ENCODE peak calls at places on chromosomes 5 and 9, in five cellular contexts. One of them, this sample, is unnamed.

GRCh38 chr5:176736271-176736965 is 73.9 kb upstream of the UNC5A start:
- DNase-seq in OCI-LY7: no peak
- DNase-seq in PC-3: no peak
- DNase-seq in hepatocyte: no peak
- DNase-seq in DND-41: no peak
- DNase-seq in this sample: no peak

GRCh38 chr5:32814620-32815019 is 103.5 kb downstream of the NPR3 start:
- DNase-seq in OCI-LY7: no peak
- DNase-seq in PC-3: peak; percentile 84
- DNase-seq in hepatocyte: no peak
- DNase-seq in DND-41: no peak
- DNase-seq in this sample: peak; percentile 88

GRCh38 chr5:118611332-118611945 is 376.9 kb downstream of the DTWD2 start:
- DNase-seq in OCI-LY7: peak; percentile 17
- DNase-seq in PC-3: peak; percentile 27
- DNase-seq in hepatocyte: peak; percentile 31
- DNase-seq in DND-41: peak; percentile 6
- DNase-seq in this sample: peak; percentile 50

GRCh38 chr5:114678778-114679177 is 316.9 kb downstream of the KCNN2 start:
- DNase-seq in OCI-LY7: no peak
- DNase-seq in PC-3: no peak
- DNase-seq in hepatocyte: no peak
- DNase-seq in DND-41: no peak
- DNase-seq in this sample: no peak

GRCh38 chr9:121192518-121192917 is 9.2 kb downstream of the RAB14 start:
- DNase-seq in OCI-LY7: no peak
- DNase-seq in PC-3: no peak
- DNase-seq in hepatocyte: no peak
- DNase-seq in DND-41: no peak
- DNase-seq in this sample: no peak

GRCh38 chr9:100307061-100307460 is 45.7 kb downstream of the TEX10 start:
- DNase-seq in OCI-LY7: no peak
- DNase-seq in PC-3: no peak
- DNase-seq in hepatocyte: no peak
- DNase-seq in DND-41: no peak
- DNase-seq in this sample: no peak

GRCh38 chr5:124754206-124754927 is 7.9 kb upstream of the ZNF608 start:
- DNase-seq in OCI-LY7: peak; percentile 39
- DNase-seq in PC-3: no peak
- DNase-seq in hepatocyte: no peak
- DNase-seq in DND-41: no peak
- DNase-seq in this sample: peak; percentile 56

GRCh38 chr9:96015876-96016686 is 140.6 kb downstream of the ERCC6L2 start:
- DNase-seq in OCI-LY7: no peak
- DNase-seq in PC-3: no peak
- DNase-seq in hepatocyte: no peak
- DNase-seq in DND-41: peak; percentile 33
- DNase-seq in this sample: no peak

GRCh38 chr5:14908195-14908594 is 36.6 kb upstream of the ANKH start:
- DNase-seq in OCI-LY7: no peak
- DNase-seq in PC-3: peak; percentile 36
- DNase-seq in hepatocyte: no peak
- DNase-seq in DND-41: no peak
- DNase-seq in this sample: peak; percentile 31

GRCh38 chr5:174532453-174533126 is 191.8 kb upstream of the MSX2 start:
- DNase-seq in OCI-LY7: no peak
- DNase-seq in PC-3: peak; percentile 92
- DNase-seq in hepatocyte: peak; percentile 93
- DNase-seq in DND-41: peak; percentile 13
- DNase-seq in this sample: peak; percentile 97

GRCh38 chr9:127779136-127779981 is 893 bp upstream of the SH2D3C start:
- DNase-seq in OCI-LY7: peak; percentile 94
- DNase-seq in PC-3: no peak
- DNase-seq in hepatocyte: no peak
- DNase-seq in DND-41: no peak
- DNase-seq in this sample: peak; percentile 49

GRCh38 chr5:133404724-133405123 is 207.6 kb downstream of the FSTL4 start:
- DNase-seq in OCI-LY7: no peak
- DNase-seq in PC-3: peak; percentile 20
- DNase-seq in hepatocyte: no peak
- DNase-seq in DND-41: peak; percentile 21
- DNase-seq in this sample: no peak

GRCh38 chr5:143730112-143730801 is 81.7 kb upstream of the HMHB1 start:
- DNase-seq in OCI-LY7: no peak
- DNase-seq in PC-3: no peak
- DNase-seq in hepatocyte: no peak
- DNase-seq in DND-41: no peak
- DNase-seq in this sample: no peak

GRCh38 chr9:20376780-20377179 is 245.5 kb downstream of the MLLT3 start:
- DNase-seq in OCI-LY7: no peak
- DNase-seq in PC-3: no peak
- DNase-seq in hepatocyte: no peak
- DNase-seq in DND-41: no peak
- DNase-seq in this sample: no peak

GRCh38 chr5:136210259-136210658 is 17.3 kb upstream of the SMIM32 start:
- DNase-seq in OCI-LY7: no peak
- DNase-seq in PC-3: no peak
- DNase-seq in hepatocyte: no peak
- DNase-seq in DND-41: no peak
- DNase-seq in this sample: peak; percentile 22

GRCh38 chr5:124605516-124605915 is 140.9 kb downstream of the ZNF608 start:
- DNase-seq in OCI-LY7: no peak
- DNase-seq in PC-3: no peak
- DNase-seq in hepatocyte: peak; percentile 19
- DNase-seq in DND-41: no peak
- DNase-seq in this sample: peak; percentile 47

GRCh38 chr5:159705948-159706347 is 210.3 kb upstream of the ADRA1B start:
- DNase-seq in OCI-LY7: no peak
- DNase-seq in PC-3: no peak
- DNase-seq in hepatocyte: no peak
- DNase-seq in DND-41: no peak
- DNase-seq in this sample: no peak

GRCh38 chr5:37002176-37002751 is 125.7 kb downstream of the NIPBL start:
- DNase-seq in OCI-LY7: no peak
- DNase-seq in PC-3: no peak
- DNase-seq in hepatocyte: peak; percentile 3
- DNase-seq in DND-41: no peak
- DNase-seq in this sample: no peak

GRCh38 chr5:154242442-154242841 is 51.9 kb downstream of the GALNT10 start:
- DNase-seq in OCI-LY7: no peak
- DNase-seq in PC-3: no peak
- DNase-seq in hepatocyte: no peak
- DNase-seq in DND-41: no peak
- DNase-seq in this sample: no peak

GRCh38 chr5:149160291-149160787 is 19.0 kb downstream of the ABLIM3 start:
- DNase-seq in OCI-LY7: no peak
- DNase-seq in PC-3: no peak
- DNase-seq in hepatocyte: no peak
- DNase-seq in DND-41: no peak
- DNase-seq in this sample: no peak

GRCh38 chr9:12695474-12695873 is 2.3 kb downstream of the TYRP1 start:
- DNase-seq in OCI-LY7: no peak
- DNase-seq in PC-3: no peak
- DNase-seq in hepatocyte: no peak
- DNase-seq in DND-41: no peak
- DNase-seq in this sample: peak; percentile 52

GRCh38 chr9:37574996-37575395 is 1.2 kb downstream of the FBXO10 start:
- DNase-seq in OCI-LY7: no peak
- DNase-seq in PC-3: no peak
- DNase-seq in hepatocyte: no peak
- DNase-seq in DND-41: no peak
- DNase-seq in this sample: peak; percentile 26

GRCh38 chr9:110072597-110073355 is 135.2 kb downstream of the C9orf152 start:
- DNase-seq in OCI-LY7: no peak
- DNase-seq in PC-3: no peak
- DNase-seq in hepatocyte: no peak
- DNase-seq in DND-41: no peak
- DNase-seq in this sample: peak; percentile 34

GRCh38 chr5:133471699-133472098 is 140.6 kb downstream of the FSTL4 start:
- DNase-seq in OCI-LY7: no peak
- DNase-seq in PC-3: no peak
- DNase-seq in hepatocyte: no peak
- DNase-seq in DND-41: no peak
- DNase-seq in this sample: no peak

DNA sequence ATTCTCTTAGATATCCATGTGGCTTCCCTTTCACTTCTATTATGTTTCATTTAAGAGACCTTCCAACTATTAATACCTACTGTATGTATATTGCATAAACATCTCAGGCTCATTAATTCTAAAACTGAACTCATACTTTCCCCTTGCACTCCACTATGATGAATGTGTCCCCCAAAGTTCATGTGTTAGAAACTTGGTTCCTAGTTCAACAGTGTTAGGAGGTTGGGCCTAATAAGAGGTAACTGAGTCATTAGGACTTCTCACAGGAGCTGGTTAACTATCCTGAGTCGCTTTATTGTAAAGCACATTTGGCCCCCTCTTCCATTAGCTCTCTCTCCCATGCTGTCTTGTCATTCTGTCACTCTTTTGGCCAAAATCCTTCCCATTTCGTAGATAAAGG is 22.0 kb downstream of the ANKHD1 start:
- DNase-seq in OCI-LY7: no peak
- DNase-seq in PC-3: no peak
- DNase-seq in hepatocyte: no peak
- DNase-seq in DND-41: no peak
- DNase-seq in this sample: no peak
- H4K20me1 ChIP-seq in OCI-LY7: peaks cover 5% of the 10 kb centered on the region
- H4K20me1 ChIP-seq in PC-3: peaks cover 23% of the 10 kb centered on the region
- H4K20me1 ChIP-seq in hepatocyte: peaks cover 70% of the 10 kb centered on the region
- H4K20me1 ChIP-seq in DND-41: peaks cover 37% of the 10 kb centered on the region
- H4K20me1 ChIP-seq in this sample: peaks cover 3% of the 10 kb centered on the region

GRCh38 chr5:134586866-134587524 is 45.6 kb downstream of the SAR1B start:
- DNase-seq in OCI-LY7: peak; percentile 87
- DNase-seq in PC-3: peak; percentile 78
- DNase-seq in hepatocyte: peak; percentile 89
- DNase-seq in DND-41: peak; percentile 86
- DNase-seq in this sample: peak; percentile 72
- H3K4me3 ChIP-seq in OCI-LY7: no peak overlapping the region
- H3K4me3 ChIP-seq in PC-3: no peak overlapping the region
- H3K4me3 ChIP-seq in hepatocyte: no peak overlapping the region
- H3K4me3 ChIP-seq in DND-41: no peak overlapping the region
- H3K4me3 ChIP-seq in this sample: no peak overlapping the region

GRCh38 chr9:130887494-130888144 is 9.0 kb downstream of the QRFP start:
- DNase-seq in OCI-LY7: no peak
- DNase-seq in PC-3: no peak
- DNase-seq in hepatocyte: no peak
- DNase-seq in DND-41: no peak
- DNase-seq in this sample: no peak
- H4K20me1 ChIP-seq in OCI-LY7: no peaks in the 10 kb centered on the region
- H4K20me1 ChIP-seq in PC-3: no peaks in the 10 kb centered on the region
- H4K20me1 ChIP-seq in hepatocyte: peaks cover 12% of the 10 kb centered on the region
- H4K20me1 ChIP-seq in DND-41: peaks cover 26% of the 10 kb centered on the region
- H4K20me1 ChIP-seq in this sample: no peaks in the 10 kb centered on the region

DNA sequence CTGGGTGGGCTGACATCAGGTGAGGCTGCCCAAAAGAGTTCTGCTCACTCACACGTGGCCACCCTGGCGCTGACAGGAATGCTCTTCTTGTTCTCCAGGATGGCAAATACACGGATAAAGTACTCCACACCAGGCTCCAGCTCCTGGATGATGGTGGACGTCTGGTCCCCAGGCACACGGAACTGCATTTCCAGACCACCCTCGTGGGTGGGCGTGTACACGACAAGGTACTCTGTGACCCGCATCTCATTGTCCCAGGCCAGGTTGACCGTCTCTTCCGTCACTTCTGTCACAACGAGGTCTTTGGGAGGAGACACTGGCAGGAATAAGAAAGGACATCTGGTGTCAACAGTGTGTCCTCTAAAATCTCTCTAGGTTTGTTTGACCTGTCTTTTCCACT is 33.8 kb downstream of the TNC start:
- DNase-seq in OCI-LY7: no peak
- DNase-seq in PC-3: no peak
- DNase-seq in hepatocyte: no peak
- DNase-seq in DND-41: no peak
- DNase-seq in this sample: no peak
- H3K4me3 ChIP-seq in OCI-LY7: no peak overlapping the region
- H3K4me3 ChIP-seq in PC-3: no peak overlapping the region
- H3K4me3 ChIP-seq in hepatocyte: no peak overlapping the region
- H3K4me3 ChIP-seq in DND-41: no peak overlapping the region
- H3K4me3 ChIP-seq in this sample: no peak overlapping the region

GRCh38 chr9:36208521-36209253 is 18.0 kb downstream of the CLTA start:
- DNase-seq in OCI-LY7: no peak
- DNase-seq in PC-3: no peak
- DNase-seq in hepatocyte: no peak
- DNase-seq in DND-41: no peak
- DNase-seq in this sample: no peak
- H4K20me1 ChIP-seq in OCI-LY7: peaks cover 6% of the 10 kb centered on the region
- H4K20me1 ChIP-seq in PC-3: peaks cover 7% of the 10 kb centered on the region
- H4K20me1 ChIP-seq in hepatocyte: peaks cover 74% of the 10 kb centered on the region
- H4K20me1 ChIP-seq in DND-41: peaks cover 75% of the 10 kb centered on the region
- H4K20me1 ChIP-seq in this sample: no peaks in the 10 kb centered on the region

GRCh38 chr9:72362680-72363139 is 2.3 kb downstream of the ZFAND5 start:
- DNase-seq in OCI-LY7: peak; percentile 63
- DNase-seq in PC-3: peak; percentile 35
- DNase-seq in hepatocyte: peak; percentile 83
- DNase-seq in DND-41: peak; percentile 45
- DNase-seq in this sample: peak; percentile 76
- H3K4me3 ChIP-seq in OCI-LY7: peak overlapping the region; percentile 90
- H3K4me3 ChIP-seq in PC-3: peak overlapping the region; percentile 98
- H3K4me3 ChIP-seq in hepatocyte: peak overlapping the region; percentile 74
- H3K4me3 ChIP-seq in DND-41: peak overlapping the region; percentile 59
- H3K4me3 ChIP-seq in this sample: peak overlapping the region; percentile 90

This sample was measured in fibroblast of lung.